ENCODE peak calls at places on chromosomes 7 and 10, in four cellular contexts. H is activated CD8-positive, alpha-beta memory T cell treated with anti-CD3 and anti-CD28 coated beads, Interleukin-2, amount 50 U/mL, for 48 hours; T is iPS-NIHi11; O is foreskin melanocyte. P is an unnamed sample.

GRCh38 chr10:132111121-132111731 is 45.5 kb downstream of the JAKMIP3 start:
- DNase-seq in H (peak), O (no peak), T (no peak), P (no peak)

GRCh38 chr10:90451283-90451682 is 406.6 kb downstream of the HTR7 start:
- DNase-seq in O (no peak), T (no peak), H (no peak), P (no peak)

GRCh38 chr7:134850048-134850447 is 70.6 kb downstream of the CALD1 start:
- DNase-seq in O (peak), H (no peak), T (no peak), P (no peak)

GRCh38 chr10:32990811-32991210 is 32.8 kb upstream of the ITGB1 start:
- DNase-seq in H (no peak), T (no peak), O (no peak), P (no peak)

GRCh38 chr7:23689165-23689564 is 9.2 kb downstream of the FAM221A start:
- DNase-seq in T (no peak), H (no peak), O (no peak), P (no peak)

GRCh38 chr7:17772581-17773288 is 167.6 kb downstream of the SNX13 start:
- DNase-seq in H (no peak), T (no peak), O (peak), P (no peak)

GRCh38 chr10:49080071-49080470 is 35.3 kb downstream of the VSTM4 start:
- DNase-seq in H (peak), T (no peak), O (no peak), P (no peak)

GRCh38 chr7:114802628-114803027 is 119.3 kb upstream of the MDFIC start:
- DNase-seq in H (no peak), O (no peak), T (no peak), P (no peak)

GRCh38 chr7:44581426-44581906 is 565 bp downstream of the TMED4 start:
- DNase-seq in O (no peak), H (peak), T (no peak), P (peak)

GRCh38 chr10:132707776-132708171 is 78.2 kb downstream of the NKX6-2 start:
- DNase-seq in H (no peak), O (no peak), T (no peak), P (no peak)

GRCh38 chr10:92573091-92573797 is 649 bp downstream of the IDE start:
- DNase-seq in H (peak), O (peak), T (peak), P (peak)

GRCh38 chr10:62037890-62038608 is 136.6 kb downstream of the ARID5B start:
- DNase-seq in T (no peak), H (no peak), O (no peak), P (no peak)

GRCh38 chr7:1922071-1922869 is 252.2 kb downstream of the ELFN1 start:
- DNase-seq in H (peak), O (no peak), T (no peak), P (no peak)

GRCh38 chr7:3092468-3092867 is 48.8 kb upstream of the CARD11 start:
- DNase-seq in T (no peak), H (peak), O (no peak), P (no peak)

GRCh38 chr10:86229378-86229777 is 137.2 kb downstream of the GRID1 start:
- DNase-seq in O (no peak), T (no peak), H (no peak), P (no peak)

GRCh38 chr7:27427416-27427815 is 184.8 kb downstream of the EVX1 start:
- DNase-seq in H (no peak), O (no peak), T (no peak), P (no peak)

GRCh38 chr10:5566606-5567005 is 41.8 kb downstream of the CALML3 start:
- DNase-seq in T (no peak), O (no peak), H (no peak), P (no peak)

GRCh38 chr10:33334839-33335549 is 527 bp upstream of the NRP1 start:
- DNase-seq in O (peak), H (peak), T (peak), P (peak)

GRCh38 chr7:20299647-20300312 is 30.9 kb upstream of the ITGB8 start:
- DNase-seq in T (no peak), H (no peak), O (no peak), P (no peak)

GRCh38 chr7:2008101-2008935 is 224.4 kb downstream of the MAD1L1 start:
- DNase-seq in H (no peak), T (no peak), O (no peak), P (no peak)

GRCh38 chr10:48684792-48685651 is at the start of gene WDFY4:
- DNase-seq in H (no peak), O (no peak), T (no peak), P (no peak)

GRCh38 chr7:997404-998395 is 14.7 kb downstream of the CYP2W1 start:
- DNase-seq in T (no peak), O (no peak), H (no peak), P (peak)

GRCh38 chr7:80231719-80232118 is 97.1 kb downstream of the GNAI1 start:
- DNase-seq in O (no peak), H (no peak), T (no peak), P (no peak)

GRCh38 chr10:43294241-43294658 is 27.4 kb upstream of the RASGEF1A start:
- DNase-seq in O (no peak), H (no peak), T (no peak), P (no peak)

GRCh38 chr7:48421357-48421756 is 250.1 kb downstream of the ABCA13 start:
- DNase-seq in T (no peak), H (no peak), O (no peak), P (no peak)

GRCh38 chr10:110209399-110209925 is 2.1 kb downstream of the MXI1 start:
- DNase-seq in H (no peak), O (peak), T (peak), P (no peak)

P was measured in H7.